ENCODE peak calls at places on chromosome 19, in seven cellular contexts. One of them, this sample, is unnamed.
A peak's percentile ranks its signal among the peaks of the same experiment; 100 is the strongest.

GRCh38 chr19:18419699-18420460 is 682 bp downstream of the SSBP4 start:
- DNase-seq in stomach: no peak
- DNase-seq in HCT116: no peak
- DNase-seq in astrocyte: no peak
- DNase-seq in PC-9: no peak
- DNase-seq in IMR-90: no peak
- DNase-seq in cardiac muscle cell: no peak
- DNase-seq in this sample: peak; percentile 69

GRCh38 chr19:30671622-30672051 is 299.5 kb downstream of the ZNF536 start:
- DNase-seq in cardiac muscle cell: peak; percentile 28
- DNase-seq in HCT116: no peak
- DNase-seq in astrocyte: no peak
- DNase-seq in PC-9: no peak
- DNase-seq in stomach: peak; percentile 24
- DNase-seq in IMR-90: no peak
- DNase-seq in this sample: peak; percentile 79

GRCh38 chr19:58568731-58569130 is 4.4 kb downstream of the MZF1 start:
- DNase-seq in cardiac muscle cell: no peak
- DNase-seq in stomach: no peak
- DNase-seq in astrocyte: no peak
- DNase-seq in IMR-90: no peak
- DNase-seq in HCT116: no peak
- DNase-seq in PC-9: no peak
- DNase-seq in this sample: no peak

GRCh38 chr19:38385057-38385803 is 2.6 kb downstream of the GGN start:
- DNase-seq in HCT116: no peak
- DNase-seq in IMR-90: no peak
- DNase-seq in stomach: no peak
- DNase-seq in astrocyte: no peak
- DNase-seq in cardiac muscle cell: no peak
- DNase-seq in PC-9: no peak
- DNase-seq in this sample: no peak

GRCh38 chr19:29793116-29793727 is 18.6 kb upstream of the CCNE1 start:
- DNase-seq in PC-9: no peak
- DNase-seq in astrocyte: no peak
- DNase-seq in IMR-90: no peak
- DNase-seq in cardiac muscle cell: no peak
- DNase-seq in stomach: no peak
- DNase-seq in HCT116: no peak
- DNase-seq in this sample: no peak

GRCh38 chr19:50205681-50206138 is 2.3 kb downstream of the MYH14 start:
- DNase-seq in IMR-90: no peak
- DNase-seq in cardiac muscle cell: no peak
- DNase-seq in HCT116: no peak
- DNase-seq in PC-9: peak; percentile 90
- DNase-seq in astrocyte: no peak
- DNase-seq in stomach: peak; percentile 85
- DNase-seq in this sample: no peak

GRCh38 chr19:38057954-38058690 is 151.1 kb downstream of the SIPA1L3 start:
- DNase-seq in HCT116: no peak
- DNase-seq in stomach: peak; percentile 86
- DNase-seq in astrocyte: no peak
- DNase-seq in IMR-90: no peak
- DNase-seq in PC-9: peak; percentile 77
- DNase-seq in cardiac muscle cell: no peak
- DNase-seq in this sample: no peak

GRCh38 chr19:57800696-57801095 is 14.0 kb downstream of the ZNF552 start:
- DNase-seq in astrocyte: no peak
- DNase-seq in HCT116: no peak
- DNase-seq in PC-9: no peak
- DNase-seq in stomach: no peak
- DNase-seq in cardiac muscle cell: no peak
- DNase-seq in IMR-90: no peak
- DNase-seq in this sample: no peak

GRCh38 chr19:8221161-8221560 is 12.0 kb downstream of the CERS4 start:
- DNase-seq in IMR-90: no peak
- DNase-seq in cardiac muscle cell: no peak
- DNase-seq in astrocyte: no peak
- DNase-seq in PC-9: peak; percentile 7
- DNase-seq in HCT116: no peak
- DNase-seq in stomach: peak; percentile 60
- DNase-seq in this sample: no peak

GRCh38 chr19:12774588-12775555 is at the start of gene HOOK2:
- DNase-seq in PC-9: peak; percentile 99
- DNase-seq in stomach: peak; percentile 99
- DNase-seq in HCT116: peak; percentile 95
- DNase-seq in IMR-90: no peak
- DNase-seq in cardiac muscle cell: no peak
- DNase-seq in astrocyte: no peak
- DNase-seq in this sample: peak; percentile 59

GRCh38 chr19:34733266-34733825 is 697 bp upstream of the ZNF181 start:
- DNase-seq in astrocyte: no peak
- DNase-seq in HCT116: no peak
- DNase-seq in stomach: no peak
- DNase-seq in PC-9: no peak
- DNase-seq in IMR-90: no peak
- DNase-seq in cardiac muscle cell: no peak
- DNase-seq in this sample: peak; percentile 74

GRCh38 chr19:32041681-32042292 is 303.6 kb upstream of the ZNF507 start:
- DNase-seq in PC-9: no peak
- DNase-seq in astrocyte: no peak
- DNase-seq in HCT116: no peak
- DNase-seq in cardiac muscle cell: peak; percentile 56
- DNase-seq in stomach: no peak
- DNase-seq in IMR-90: peak; percentile 31
- DNase-seq in this sample: peak; percentile 63

GRCh38 chr19:14082675-14082960 is 3.0 kb downstream of the C19orf67 start:
- DNase-seq in cardiac muscle cell: no peak
- DNase-seq in astrocyte: no peak
- DNase-seq in HCT116: no peak
- DNase-seq in IMR-90: no peak
- DNase-seq in PC-9: no peak
- DNase-seq in stomach: no peak
- DNase-seq in this sample: no peak

GRCh38 chr19:58154287-58154678 is 3.7 kb upstream of the ZNF329 start:
- DNase-seq in cardiac muscle cell: peak; percentile 77
- DNase-seq in PC-9: no peak
- DNase-seq in IMR-90: peak; percentile 24
- DNase-seq in stomach: peak; percentile 26
- DNase-seq in astrocyte: peak; percentile 42
- DNase-seq in HCT116: no peak
- DNase-seq in this sample: peak; percentile 76

GRCh38 chr19:16400911-16401675 is 70.7 kb downstream of the EPS15L1 start:
- DNase-seq in cardiac muscle cell: no peak
- DNase-seq in stomach: no peak
- DNase-seq in HCT116: no peak
- DNase-seq in IMR-90: peak; percentile 4
- DNase-seq in PC-9: no peak
- DNase-seq in astrocyte: peak; percentile 46
- DNase-seq in this sample: no peak

GRCh38 chr19:50327461-50328256 is 1.5 kb downstream of the KCNC3 start:
- DNase-seq in astrocyte: no peak
- DNase-seq in HCT116: no peak
- DNase-seq in stomach: no peak
- DNase-seq in PC-9: no peak
- DNase-seq in IMR-90: no peak
- DNase-seq in cardiac muscle cell: no peak
- DNase-seq in this sample: no peak

GRCh38 chr19:38095411-38096308 is 128.4 kb downstream of the DPF1 start:
- DNase-seq in stomach: peak; percentile 77
- DNase-seq in astrocyte: peak; percentile 44
- DNase-seq in HCT116: peak; percentile 40
- DNase-seq in IMR-90: peak; percentile 71
- DNase-seq in PC-9: peak; percentile 61
- DNase-seq in cardiac muscle cell: peak; percentile 72
- DNase-seq in this sample: peak; percentile 66

GRCh38 chr19:39423258-39424086 is 11.0 kb downstream of the PLEKHG2 start:
- DNase-seq in stomach: no peak
- DNase-seq in PC-9: no peak
- DNase-seq in HCT116: no peak
- DNase-seq in IMR-90: no peak
- DNase-seq in astrocyte: no peak
- DNase-seq in cardiac muscle cell: no peak
- DNase-seq in this sample: no peak

GRCh38 chr19:38496603-38497487 is 63.4 kb downstream of the RYR1 start:
- DNase-seq in stomach: no peak
- DNase-seq in PC-9: no peak
- DNase-seq in HCT116: peak; percentile 44
- DNase-seq in astrocyte: no peak
- DNase-seq in IMR-90: no peak
- DNase-seq in cardiac muscle cell: peak; percentile 24
- DNase-seq in this sample: peak; percentile 69

GRCh38 chr19:35495107-35496064 is 5.1 kb upstream of the KRTDAP start:
- DNase-seq in stomach: peak; percentile 70
- DNase-seq in HCT116: peak; percentile 35
- DNase-seq in IMR-90: peak; percentile 55
- DNase-seq in cardiac muscle cell: peak; percentile 81
- DNase-seq in PC-9: peak; percentile 64
- DNase-seq in astrocyte: peak; percentile 21
- DNase-seq in this sample: peak; percentile 75

GRCh38 chr19:33464733-33465115 is 56.9 kb downstream of the PEPD start:
- DNase-seq in PC-9: no peak
- DNase-seq in cardiac muscle cell: no peak
- DNase-seq in IMR-90: no peak
- DNase-seq in stomach: no peak
- DNase-seq in HCT116: no peak
- DNase-seq in astrocyte: no peak
- DNase-seq in this sample: no peak

GRCh38 chr19:11324079-11324661 is 15.3 kb downstream of the RAB3D start:
- DNase-seq in IMR-90: peak; percentile 94
- DNase-seq in HCT116: no peak
- DNase-seq in astrocyte: peak; percentile 85
- DNase-seq in stomach: peak; percentile 85
- DNase-seq in cardiac muscle cell: peak; percentile 98
- DNase-seq in PC-9: peak; percentile 83
- DNase-seq in this sample: peak; percentile 82

GRCh38 chr19:11078893-11079292 is 10.4 kb upstream of the LDLR start:
- DNase-seq in IMR-90: no peak
- DNase-seq in HCT116: no peak
- DNase-seq in astrocyte: no peak
- DNase-seq in PC-9: no peak
- DNase-seq in stomach: no peak
- DNase-seq in cardiac muscle cell: no peak
- DNase-seq in this sample: peak; percentile 86

GRCh38 chr19:56270676-56271075 is 1.9 kb upstream of the EDDM13 start:
- DNase-seq in HCT116: no peak
- DNase-seq in stomach: no peak
- DNase-seq in PC-9: no peak
- DNase-seq in IMR-90: peak; percentile 14
- DNase-seq in cardiac muscle cell: no peak
- DNase-seq in astrocyte: no peak
- DNase-seq in this sample: peak; percentile 62

GRCh38 chr19:20339444-20339843 is 172.4 kb downstream of the ZNF486 start:
- DNase-seq in HCT116: no peak
- DNase-seq in IMR-90: no peak
- DNase-seq in PC-9: no peak
- DNase-seq in cardiac muscle cell: no peak
- DNase-seq in stomach: no peak
- DNase-seq in astrocyte: no peak
- DNase-seq in this sample: no peak

GRCh38 chr19:53076984-53077383 is 26.2 kb downstream of the ZNF160 start:
- DNase-seq in astrocyte: peak; percentile 12
- DNase-seq in IMR-90: peak; percentile 28
- DNase-seq in HCT116: no peak
- DNase-seq in stomach: no peak
- DNase-seq in cardiac muscle cell: peak; percentile 82
- DNase-seq in PC-9: no peak
- DNase-seq in this sample: peak; percentile 85

GRCh38 chr19:19334063-19334988 is 13.7 kb downstream of the MAU2 start:
- DNase-seq in cardiac muscle cell: no peak
- DNase-seq in PC-9: no peak
- DNase-seq in IMR-90: no peak
- DNase-seq in HCT116: no peak
- DNase-seq in stomach: no peak
- DNase-seq in astrocyte: no peak
- DNase-seq in this sample: no peak

GRCh38 chr19:9850235-9850959 is 15.3 kb downstream of the PIN1 start:
- DNase-seq in stomach: no peak
- DNase-seq in astrocyte: no peak
- DNase-seq in IMR-90: no peak
- DNase-seq in cardiac muscle cell: no peak
- DNase-seq in PC-9: no peak
- DNase-seq in HCT116: no peak
- DNase-seq in this sample: no peak

GRCh38 chr19:19167612-19168011 is 2.5 kb downstream of the MEF2B start:
- DNase-seq in HCT116: no peak
- DNase-seq in IMR-90: no peak
- DNase-seq in stomach: no peak
- DNase-seq in cardiac muscle cell: no peak
- DNase-seq in PC-9: no peak
- DNase-seq in astrocyte: no peak
- DNase-seq in this sample: no peak

GRCh38 chr19:6074709-6075403 is 35.4 kb downstream of the RFX2 start:
- DNase-seq in PC-9: no peak
- DNase-seq in cardiac muscle cell: no peak
- DNase-seq in IMR-90: no peak
- DNase-seq in stomach: no peak
- DNase-seq in astrocyte: no peak
- DNase-seq in HCT116: no peak
- DNase-seq in this sample: no peak
- H3K27ac ChIP-seq in PC-9: no peak overlapping the region
- H3K27ac ChIP-seq in cardiac muscle cell: no peak overlapping the region
- H3K27ac ChIP-seq in IMR-90: no peak overlapping the region
- H3K27ac ChIP-seq in stomach: peak overlapping the region; percentile 70
- H3K27ac ChIP-seq in astrocyte: no peak overlapping the region
- H3K27ac ChIP-seq in HCT116: no peak overlapping the region
- H3K27ac ChIP-seq in this sample: no peak overlapping the region

GRCh38 chr19:49132974-49133609 is 13.7 kb downstream of the PPFIA3 start:
- DNase-seq in PC-9: no peak
- DNase-seq in IMR-90: no peak
- DNase-seq in HCT116: no peak
- DNase-seq in astrocyte: no peak
- DNase-seq in cardiac muscle cell: no peak
- DNase-seq in stomach: peak; percentile 51
- DNase-seq in this sample: peak; percentile 52
- H3K27ac ChIP-seq in PC-9: no peak overlapping the region
- H3K27ac ChIP-seq in IMR-90: no peak overlapping the region
- H3K27ac ChIP-seq in HCT116: no peak overlapping the region
- H3K27ac ChIP-seq in astrocyte: no peak overlapping the region
- H3K27ac ChIP-seq in cardiac muscle cell: no peak overlapping the region
- H3K27ac ChIP-seq in stomach: no peak overlapping the region
- H3K27ac ChIP-seq in this sample: no peak overlapping the region

GRCh38 chr19:953501-954271 is 27.9 kb downstream of the ARID3A start:
- DNase-seq in PC-9: no peak
- DNase-seq in stomach: no peak
- DNase-seq in astrocyte: no peak
- DNase-seq in cardiac muscle cell: peak; percentile 26
- DNase-seq in IMR-90: no peak
- DNase-seq in HCT116: no peak
- DNase-seq in this sample: no peak
- H3K27ac ChIP-seq in PC-9: no peak overlapping the region
- H3K27ac ChIP-seq in stomach: no peak overlapping the region
- H3K27ac ChIP-seq in astrocyte: no peak overlapping the region
- H3K27ac ChIP-seq in cardiac muscle cell: peak overlapping the region; percentile 91
- H3K27ac ChIP-seq in IMR-90: peak overlapping the region; percentile 65
- H3K27ac ChIP-seq in HCT116: no peak overlapping the region
- H3K27ac ChIP-seq in this sample: no peak overlapping the region

GRCh38 chr19:45927565-45928261 is 13.1 kb upstream of the NANOS2 start:
- DNase-seq in astrocyte: peak; percentile 71
- DNase-seq in IMR-90: peak; percentile 84
- DNase-seq in stomach: peak; percentile 93
- DNase-seq in cardiac muscle cell: peak; percentile 89
- DNase-seq in HCT116: peak; percentile 93
- DNase-seq in PC-9: peak; percentile 89
- DNase-seq in this sample: peak; percentile 94
- H3K27ac ChIP-seq in astrocyte: no peak overlapping the region
- H3K27ac ChIP-seq in IMR-90: no peak overlapping the region
- H3K27ac ChIP-seq in stomach: no peak overlapping the region
- H3K27ac ChIP-seq in cardiac muscle cell: no peak overlapping the region
- H3K27ac ChIP-seq in HCT116: peak overlapping the region; percentile 8
- H3K27ac ChIP-seq in PC-9: no peak overlapping the region
- H3K27ac ChIP-seq in this sample: no peak overlapping the region

This sample was measured in adrenal gland.